ENCODE peak calls at places on chromosomes 2 and 18, in ten cellular contexts. H, G, N, T, I, S, B, M, U and Q are unnamed samples.

GRCh38 chr18:32470136-32470712 is 458 bp downstream of the GAREM1 start:
- DNase-seq in T (no peak), N (no peak), M (no peak), G (peak), U (peak), H (no peak), S (no peak), B (no peak), I (peak), Q (no peak)

GRCh38 chr18:52569492-52569891 is 229.5 kb downstream of the DCC start:
- DNase-seq in B (no peak), M (no peak), T (no peak), H (no peak), N (no peak), G (peak), S (no peak), U (no peak), I (peak), Q (no peak)

GRCh38 chr2:99975386-99975785 is 167.0 kb downstream of the AFF3 start:
- DNase-seq in U (no peak), S (no peak), H (peak), I (peak), T (no peak), N (peak), B (no peak), G (peak), M (no peak), Q (no peak)

GRCh38 chr18:74252032-74252380 is 39.8 kb downstream of the CYB5A start:
- DNase-seq in S (no peak), H (no peak), I (peak), M (no peak), B (no peak), T (no peak), N (no peak), G (peak), U (no peak), Q (no peak)

GRCh38 chr18:580154-580553 is at the start of gene CETN1:
- DNase-seq in H (no peak), I (no peak), S (no peak), U (no peak), N (no peak), G (no peak), T (no peak), M (no peak), B (no peak), Q (peak)

GRCh38 chr18:68965817-68966216 is 167.9 kb downstream of the CCDC102B start:
- DNase-seq in N (no peak), M (no peak), S (no peak), G (no peak), T (no peak), B (no peak), H (no peak), I (no peak), U (no peak), Q (no peak)

GRCh38 chr2:96265349-96265839 is 403 bp downstream of the TMEM127 start:
- DNase-seq in B (peak), N (no peak), I (no peak), S (peak), U (peak), H (no peak), G (no peak), M (no peak), T (peak), Q (no peak)

GRCh38 chr2:191299009-191299408 is 53.8 kb downstream of the MYO1B start:
- DNase-seq in B (no peak), T (no peak), U (no peak), I (peak), M (no peak), G (no peak), H (no peak), N (no peak), S (no peak), Q (no peak)

GRCh38 chr2:46942891-46943626 is 27.5 kb upstream of the MCFD2 start:
- DNase-seq in T (no peak), U (no peak), I (no peak), M (no peak), S (no peak), G (no peak), N (no peak), B (no peak), H (no peak), Q (no peak)

GRCh38 chr2:45928946-45929345 is 277.5 kb downstream of the PRKCE start:
- DNase-seq in B (no peak), H (no peak), G (no peak), S (peak), M (no peak), T (no peak), N (no peak), U (no peak), I (no peak), Q (no peak)

GRCh38 chr2:168494190-168494711 is 38.2 kb downstream of the CERS6 start:
- DNase-seq in I (peak), G (peak), U (no peak), N (no peak), S (no peak), T (no peak), H (no peak), M (no peak), B (no peak), Q (no peak)

GRCh38 chr2:54649633-54650032 is 73.8 kb upstream of the EML6 start:
- DNase-seq in H (no peak), M (no peak), S (no peak), U (no peak), N (no peak), B (no peak), I (no peak), T (no peak), G (no peak), Q (no peak)

GRCh38 chr2:42216712-42217111 is 47.6 kb downstream of the EML4 start:
- DNase-seq in M (no peak), S (no peak), N (no peak), H (peak), G (no peak), T (no peak), B (no peak), I (peak), U (no peak), Q (no peak)

GRCh38 chr18:9614401-9615279 is at the start of gene PPP4R1:
- DNase-seq in N (no peak), U (peak), I (peak), M (peak), B (peak), T (peak), G (peak), H (no peak), S (peak), Q (peak)